ENCODE peak calls at places on chromosomes 7 and 10, in nine cellular contexts. L is NCI-H1092 treated with DMSO at 0.1 percent for 48 hours; V is KG1; Q is T-helper 1 cell; K is GM19239; I is activated CD4-positive, alpha-beta T cell treated with anti-CD3 and anti-CD28 coated beads for 1 hour; R is SHP77; M is RCC 7860; G is LoVo. S is an unnamed sample.

GRCh38 chr7:158450476-158451124 is 137.0 kb downstream of the PTPRN2 start:
- DNase-seq in V (no peak), M (no peak), I (no peak), R (no peak), L (no peak), K (no peak), Q (no peak), G (no peak), S (no peak)

GRCh38 chr7:29565186-29565540 is 1.5 kb downstream of the PRR15 start:
- DNase-seq in M (no peak), I (no peak), R (no peak), Q (no peak), G (no peak), K (no peak), V (no peak), L (no peak), S (no peak)

GRCh38 chr7:36148422-36149065 is 4.5 kb upstream of the EEPD1 start:
- DNase-seq in L (no peak), G (no peak), I (no peak), K (no peak), V (no peak), M (no peak), R (no peak), Q (no peak), S (no peak)

GRCh38 chr10:30151581-30152389 is 92.4 kb upstream of the JCAD start:
- DNase-seq in V (no peak), I (no peak), K (no peak), M (peak), R (peak), Q (no peak), L (no peak), G (peak), S (peak)

GRCh38 chr7:6588566-6588965 is 1.3 kb upstream of the INTS15 start:
- DNase-seq in I (no peak), K (no peak), R (no peak), L (no peak), V (no peak), G (no peak), Q (no peak), M (no peak), S (no peak)

GRCh38 chr7:80330434-80330833 is 181.4 kb downstream of the GNAT3 start:
- DNase-seq in I (no peak), K (no peak), L (no peak), Q (no peak), R (no peak), V (no peak), M (no peak), G (no peak), S (no peak)

GRCh38 chr7:31488562-31489203 is 25.2 kb upstream of the ITPRID1 start:
- DNase-seq in K (peak), R (peak), I (no peak), M (peak), G (peak), L (no peak), V (peak), Q (no peak), S (peak)

GRCh38 chr10:80191589-80192270 is 13.6 kb downstream of the ANXA11 start:
- DNase-seq in G (peak), Q (no peak), L (no peak), V (no peak), R (no peak), I (no peak), K (no peak), M (no peak), S (no peak)

GRCh38 chr10:88886557-88886956 is 6.5 kb downstream of the STAMBPL1 start:
- DNase-seq in Q (no peak), R (no peak), K (no peak), I (no peak), M (no peak), G (no peak), V (no peak), L (no peak), S (no peak)

GRCh38 chr10:11782793-11783557 is 40.2 kb upstream of the PROSER2 start:
- DNase-seq in G (peak), M (peak), V (peak), L (peak), R (no peak), Q (no peak), I (no peak), K (peak), S (no peak)

GRCh38 chr10:59945590-59945989 is 39.2 kb upstream of the CCDC6 start:
- DNase-seq in K (no peak), G (no peak), Q (no peak), R (no peak), I (no peak), M (no peak), L (no peak), V (no peak), S (no peak)

GRCh38 chr10:4677296-4678021 is 148.5 kb upstream of the AKR1E2 start:
- DNase-seq in V (no peak), K (no peak), M (no peak), L (no peak), G (peak), Q (no peak), R (no peak), I (no peak), S (no peak)